ENCODE peak calls at places on chromosome 15, in five cellular contexts. W is activated T-helper 1 cell treated with Interleukin-2 at 50 U/mL for 16 hours; D is NCI-H82; K is NCI-H345; H is CD8-positive, alpha-beta T cell. O is an unnamed sample.

GRCh38 chr15:82165948-82166376 is 96.6 kb downstream of the EFL1 start:
- DNase-seq in W (no peak), D (no peak), K (no peak), H (no peak), O (no peak)

GRCh38 chr15:63288778-63289378 is 11.5 kb downstream of the APH1B start:
- DNase-seq in W (no peak), D (peak), K (peak), H (no peak), O (peak)

GRCh38 chr15:57205999-57206398 is 170.3 kb upstream of the CGNL1 start:
- DNase-seq in W (no peak), D (peak), K (peak), H (no peak), O (no peak)

GRCh38 chr15:75153084-75153483 is 48.6 kb upstream of the C15orf39 start:
- DNase-seq in W (no peak), D (peak), K (no peak), H (no peak), O (no peak)

GRCh38 chr15:76987896-76988860 is 6.7 kb upstream of the PSTPIP1 start:
- DNase-seq in W (no peak), D (no peak), K (no peak), H (no peak), O (no peak)

GRCh38 chr15:101675796-101676582 is 23.8 kb upstream of the TM2D3 start:
- DNase-seq in W (no peak), D (peak), K (no peak), H (no peak), O (no peak)

GRCh38 chr15:43104426-43104825 is 1.4 kb downstream of the UBR1 start:
- DNase-seq in W (no peak), D (no peak), K (no peak), H (no peak), O (no peak)

GRCh38 chr15:48946088-48946839 is 17.5 kb downstream of the SHC4 start:
- DNase-seq in W (no peak), D (no peak), K (no peak), H (no peak), O (no peak)

GRCh38 chr15:24955549-24955929 is 752 bp downstream of the SNRPN start:
- DNase-seq in W (peak), D (peak), K (no peak), H (peak), O (no peak)

GRCh38 chr15:64634020-64634419 is 141.4 kb downstream of the RBPMS2 start:
- DNase-seq in W (no peak), D (peak), K (no peak), H (peak), O (no peak)

GRCh38 chr15:43293402-43293801 is 26.7 kb upstream of the TGM5 start:
- DNase-seq in W (no peak), D (peak), K (no peak), H (no peak), O (no peak)

GRCh38 chr15:70602281-70602680 is 161.1 kb downstream of the UACA start:
- DNase-seq in W (no peak), D (no peak), K (no peak), H (no peak), O (no peak)

GRCh38 chr15:34799149-34799824 is 3.9 kb upstream of the ACTC1 start:
- DNase-seq in W (no peak), D (peak), K (peak), H (no peak), O (no peak)

GRCh38 chr15:90004671-90005070 is 3.5 kb downstream of the ZNF710 start:
- DNase-seq in W (no peak), D (no peak), K (no peak), H (no peak), O (no peak)

GRCh38 chr15:85411992-85412538 is 31.7 kb downstream of the AKAP13 start:
- DNase-seq in W (no peak), D (no peak), K (no peak), H (no peak), O (no peak)

GRCh38 chr15:43463542-43463941 is 29.4 kb downstream of the TP53BP1 start:
- DNase-seq in W (no peak), D (no peak), K (no peak), H (no peak), O (no peak)

GRCh38 chr15:77266708-77267387 is 153.1 kb downstream of the PEAK1 start:
- DNase-seq in W (no peak), D (peak), K (no peak), H (no peak), O (no peak)

GRCh38 chr15:63186065-63186464 is 3.3 kb upstream of the RAB8B start:
- DNase-seq in W (no peak), D (no peak), K (no peak), H (no peak), O (no peak)

GRCh38 chr15:51750942-51751686 is at the start of gene TMOD2:
- DNase-seq in W (peak), D (peak), K (peak), H (peak), O (no peak)

GRCh38 chr15:50065264-50065663 is 53.8 kb downstream of the ATP8B4 start:
- DNase-seq in W (no peak), D (no peak), K (no peak), H (no peak), O (no peak)

GRCh38 chr15:27271258-27271657 is 300.3 kb downstream of the GABRG3 start:
- DNase-seq in W (no peak), D (peak), K (peak), H (no peak), O (no peak)

GRCh38 chr15:58271410-58271809 is 133.2 kb downstream of the AQP9 start:
- DNase-seq in W (no peak), D (no peak), K (no peak), H (no peak), O (no peak)

GRCh38 chr15:37204698-37205097 is 104.3 kb upstream of the MEIS2 start:
- DNase-seq in W (no peak), D (peak), K (no peak), H (no peak), O (no peak)

GRCh38 chr15:85174521-85174920 is 192.9 kb downstream of the PDE8A start:
- DNase-seq in W (no peak), D (no peak), K (no peak), H (no peak), O (no peak)

GRCh38 chr15:95265419-95265997 is 1034.1 kb downstream of the MCTP2 start:
- DNase-seq in W (no peak), D (no peak), K (no peak), H (no peak), O (no peak)

GRCh38 chr15:75454471-75455418 is 3.3 kb upstream of the SIN3A start:
- DNase-seq in W (peak), D (peak), K (peak), H (peak), O (no peak)

O was measured in LNCaP clone FGC.